ENCODE peak calls at places on chromosome 6, in ten cellular contexts. N is kidney, O is GM13977, A is foreskin keratinocyte, C is fibroblast of mammary gland, T is OCI-LY7, Q is bronchial epithelial cell, V is endothelial cell, E is GM20000, B is nephron progenitor cell. Z is an unnamed sample.

GRCh38 chr6:151229401-151230276 is 10.1 kb upstream of the AKAP12 start:
- DNase-seq in T (no peak), O (no peak), E (no peak), C (no peak), Q (no peak), V (no peak), N (no peak), A (no peak), B (no peak), Z (no peak)

GRCh38 chr6:100617633-100618348 is 153.1 kb upstream of the SIM1 start:
- DNase-seq in A (peak; percentile 52), V (no peak), B (no peak), N (no peak), E (no peak), Q (peak; percentile 84), C (peak; percentile 37), T (no peak), O (no peak), Z (no peak)

GRCh38 chr6:29531668-29532067 is 27.9 kb downstream of the UBD start:
- DNase-seq in C (no peak), A (no peak), Q (peak; percentile 20), N (no peak), B (no peak), E (peak; percentile 31), T (no peak), V (no peak), O (peak; percentile 36), Z (peak; percentile 56)

GRCh38 chr6:105991561-105992314 is 94.4 kb upstream of the PRDM1 start:
- DNase-seq in Q (peak; percentile 40), N (peak; percentile 73), T (peak; percentile 31), E (no peak), C (no peak), O (peak; percentile 54), V (no peak), B (peak; percentile 23), A (peak; percentile 44), Z (peak; percentile 42)

GRCh38 chr6:33684428-33684896 is 27.0 kb downstream of the UQCC2 start:
- DNase-seq in T (no peak), B (no peak), O (no peak), C (no peak), V (no peak), Q (no peak), N (no peak), E (no peak), A (no peak), Z (no peak)

GRCh38 chr6:43917878-43918382 is 147.9 kb downstream of the VEGFA start:
- DNase-seq in A (no peak), B (no peak), C (peak; percentile 85), E (no peak), N (peak; percentile 35), T (no peak), V (no peak), Q (peak; percentile 34), O (no peak), Z (no peak)

GRCh38 chr6:135919026-135919425 is 67.5 kb downstream of the PDE7B start:
- DNase-seq in B (no peak), T (no peak), E (no peak), C (no peak), V (no peak), N (no peak), A (no peak), Q (no peak), O (no peak), Z (no peak)

GRCh38 chr6:144840619-144841018 is 555.5 kb downstream of the UTRN start:
- DNase-seq in Q (no peak), A (no peak), O (no peak), B (no peak), C (no peak), T (no peak), V (no peak), N (no peak), E (no peak), Z (no peak)

GRCh38 chr6:137681445-137682009 is 185.5 kb upstream of the TNFAIP3 start:
- DNase-seq in Q (no peak), B (no peak), N (no peak), O (no peak), E (no peak), T (no peak), A (no peak), V (no peak), C (no peak), Z (no peak)

GRCh38 chr6:44216677-44217331 is at the start of gene MYMX:
- DNase-seq in A (no peak), B (peak; percentile 25), V (no peak), E (peak; percentile 10), O (no peak), N (peak; percentile 69), C (no peak), T (no peak), Q (no peak), Z (no peak)

GRCh38 chr6:32807020-32807580 is 9.7 kb downstream of the HLA-DOB start:
- DNase-seq in Q (no peak), C (no peak), O (no peak), B (no peak), T (peak; percentile 40), N (no peak), E (no peak), V (no peak), A (no peak), Z (no peak)

GRCh38 chr6:29653452-29654038 is 3.3 kb upstream of the MOG start:
- DNase-seq in O (peak; percentile 62), T (peak; percentile 82), C (peak; percentile 76), N (no peak), Q (peak; percentile 59), A (no peak), V (peak; percentile 36), E (peak; percentile 58), B (peak; percentile 49), Z (peak; percentile 64)

GRCh38 chr6:105898286-105898685 is 187.8 kb upstream of the PRDM1 start:
- DNase-seq in O (no peak), N (no peak), Q (peak; percentile 89), E (no peak), V (no peak), C (peak; percentile 97), B (no peak), T (peak; percentile 41), A (peak; percentile 73), Z (no peak)

GRCh38 chr6:7726416-7727149 is 684 bp downstream of the BMP6 start:
- DNase-seq in E (peak; percentile 68), N (peak; percentile 79), B (peak; percentile 35), V (peak; percentile 24), T (peak; percentile 19), O (peak; percentile 61), Q (no peak), A (no peak), C (no peak), Z (peak; percentile 39)

GRCh38 chr6:7727951-7728854 is 2.3 kb downstream of the BMP6 start:
- DNase-seq in B (peak; percentile 57), E (peak; percentile 50), C (no peak), Q (no peak), T (peak; percentile 22), V (peak; percentile 28), N (peak; percentile 73), A (no peak), O (peak; percentile 65), Z (peak; percentile 41)

GRCh38 chr6:7728855-7729590 is 3.1 kb downstream of the BMP6 start:
- DNase-seq in B (peak; percentile 51), E (no peak), O (no peak), N (no peak), V (peak; percentile 18), A (no peak), Q (no peak), C (no peak), T (no peak), Z (no peak)

GRCh38 chr6:7725849-7726415 is at the start of gene BMP6:
- DNase-seq in E (peak; percentile 91), A (peak; percentile 49), T (peak; percentile 69), O (peak; percentile 92), N (peak; percentile 95), B (peak; percentile 92), C (peak; percentile 70), V (peak; percentile 79), Q (peak; percentile 78), Z (peak; percentile 87)

GRCh38 chr6:7727150-7727950 is 1.5 kb downstream of the BMP6 start:
- DNase-seq in A (no peak), C (no peak), V (peak; percentile 30), O (peak; percentile 53), E (peak; percentile 64), N (peak; percentile 68), Q (no peak), B (peak; percentile 51), T (peak; percentile 11), Z (peak; percentile 31)
- TF ChIP-seq CTCF in A (no peak), C (no peak), V (no peak), O (no peak), E (no peak), N (no peak), Q (no peak), B (no peak), T (peak; percentile 8), Z (no peak)

GRCh38 chr6:42569102-42570028 is 5.5 kb downstream of the UBR2 start:
- DNase-seq in T (no peak), V (no peak), A (peak; percentile 96), Q (peak; percentile 97), C (peak; percentile 97), B (no peak), E (no peak), N (no peak), O (no peak), Z (no peak)
- TF ChIP-seq CTCF in T (peak; percentile 28), V (no peak), A (peak; percentile 51), Q (no peak), C (no peak), B (no peak), E (no peak), N (no peak), O (no peak), Z (no peak)

GRCh38 chr6:107729098-107729497 is 95.0 kb downstream of the SCML4 start:
- DNase-seq in N (no peak), Q (no peak), V (peak; percentile 20), A (no peak), C (no peak), B (no peak), T (no peak), O (no peak), E (no peak), Z (no peak)
- TF ChIP-seq CTCF in N (no peak), Q (no peak), V (no peak), A (peak; percentile 29), C (peak; percentile 28), B (no peak), T (peak; percentile 41), O (no peak), E (no peak), Z (no peak)

GRCh38 chr6:104484626-104485025 is 375.1 kb downstream of the HACE1 start:
- DNase-seq in E (no peak), O (no peak), C (no peak), V (no peak), N (no peak), B (no peak), Q (no peak), T (no peak), A (no peak), Z (no peak)

GRCh38 chr6:104484191-104484590 is 375.5 kb downstream of the HACE1 start:
- DNase-seq in B (no peak), T (no peak), N (no peak), Q (no peak), A (no peak), O (no peak), E (no peak), C (no peak), V (no peak), Z (no peak)

GRCh38 chr6:104486003-104486402 is 373.7 kb downstream of the HACE1 start:
- DNase-seq in A (no peak), E (no peak), O (no peak), N (no peak), V (no peak), B (no peak), Q (no peak), T (no peak), C (no peak), Z (no peak)

GRCh38 chr6:104477569-104477968 is 382.1 kb downstream of the HACE1 start:
- DNase-seq in E (no peak), A (no peak), V (no peak), Q (no peak), O (no peak), N (no peak), B (no peak), T (no peak), C (no peak), Z (no peak)

GRCh38 chr6:104483225-104483834 is 376.4 kb downstream of the HACE1 start:
- DNase-seq in A (no peak), O (no peak), V (no peak), C (peak; percentile 48), Q (peak; percentile 10), E (no peak), N (no peak), B (no peak), T (no peak), Z (no peak)
- TF ChIP-seq CTCF in A (peak; percentile 52), O (peak; percentile 28), V (no peak), C (peak; percentile 51), Q (no peak), E (no peak), N (no peak), B (peak; percentile 66), T (peak; percentile 74), Z (peak; percentile 32)

Z was measured in GM10248.